ENCODE peak calls at places on chromosomes 11 and 22, in ten cellular contexts. F is mammary epithelial cell; Z is tibial artery; M is WERI-Rb-1; J is dorsolateral prefrontal cortex; D is CD4-positive, alpha-beta T cell; H is H9; L is AG04450; Q is HFFc6; E is MCF 10A. V is an unnamed sample.

GRCh38 chr22:50274311-50274710 is 4.1 kb upstream of the MAPK11 start:
- DNase-seq in Z (no peak), D (peak), H (no peak), E (peak), J (no peak), M (peak), L (no peak), F (no peak), Q (peak), V (peak)

GRCh38 chr11:28461846-28462245 is 353.7 kb downstream of the METTL15 start:
- DNase-seq in D (no peak), M (no peak), H (no peak), L (no peak), Z (no peak), F (no peak), Q (no peak), E (peak), J (no peak), V (no peak)

GRCh38 chr11:66981976-66982578 is 7.0 kb downstream of the C11orf86 start:
- DNase-seq in F (peak), Z (peak), M (peak), Q (peak), E (peak), L (peak), J (peak), H (no peak), D (no peak), V (peak)

GRCh38 chr22:36413022-36413770 is 25.4 kb upstream of the MYH9 start:
- DNase-seq in H (no peak), M (no peak), Z (no peak), D (no peak), Q (peak), F (no peak), J (no peak), L (no peak), E (peak), V (no peak)

GRCh38 chr11:85947431-85948272 is 92.5 kb downstream of the CCDC83 start:
- DNase-seq in Q (peak), Z (no peak), M (no peak), H (no peak), D (no peak), L (peak), E (peak), J (no peak), F (peak), V (peak)

GRCh38 chr22:26748845-26749244 is 91.5 kb downstream of the MIAT start:
- DNase-seq in L (no peak), Q (no peak), Z (no peak), M (no peak), E (no peak), H (no peak), D (no peak), J (no peak), F (no peak), V (no peak)

GRCh38 chr11:114257621-114258558 is 38.3 kb upstream of the NNMT start:
- DNase-seq in D (no peak), L (no peak), J (peak), E (no peak), F (no peak), Z (peak), Q (no peak), M (peak), H (peak), V (no peak)

GRCh38 chr22:40400173-40400572 is 29.8 kb downstream of the SGSM3 start:
- DNase-seq in J (no peak), H (no peak), F (no peak), E (no peak), Q (no peak), Z (no peak), L (no peak), D (peak), M (no peak), V (no peak)

GRCh38 chr11:14118047-14118446 is 155.5 kb downstream of the SPON1 start:
- DNase-seq in D (no peak), L (no peak), H (no peak), Q (no peak), E (no peak), F (no peak), J (no peak), M (no peak), Z (no peak), V (no peak)

GRCh38 chr11:12224537-12224893 is 114.1 kb downstream of the MICAL2 start:
- DNase-seq in J (no peak), M (no peak), L (peak), H (no peak), Q (no peak), F (peak), E (peak), D (peak), Z (peak), V (no peak)

GRCh38 chr11:75577198-75577597 is 15.1 kb downstream of the SERPINH1 start:
- DNase-seq in H (peak), L (no peak), E (peak), Z (no peak), Q (peak), D (peak), F (no peak), J (no peak), M (peak), V (peak)

GRCh38 chr11:75578977-75579376 is 16.9 kb downstream of the SERPINH1 start:
- DNase-seq in F (no peak), Z (no peak), D (no peak), J (no peak), L (no peak), H (no peak), Q (peak), E (no peak), M (no peak), V (no peak)

GRCh38 chr11:75576445-75577049 is 14.5 kb downstream of the SERPINH1 start:
- DNase-seq in Z (peak), Q (peak), D (no peak), L (no peak), F (no peak), E (no peak), M (no peak), H (peak), J (no peak), V (peak)

GRCh38 chr11:75574698-75575265 is 12.7 kb downstream of the SERPINH1 start:
- DNase-seq in L (no peak), M (no peak), J (no peak), Z (no peak), H (peak), Q (no peak), E (no peak), F (no peak), D (no peak), V (no peak)

DNA sequence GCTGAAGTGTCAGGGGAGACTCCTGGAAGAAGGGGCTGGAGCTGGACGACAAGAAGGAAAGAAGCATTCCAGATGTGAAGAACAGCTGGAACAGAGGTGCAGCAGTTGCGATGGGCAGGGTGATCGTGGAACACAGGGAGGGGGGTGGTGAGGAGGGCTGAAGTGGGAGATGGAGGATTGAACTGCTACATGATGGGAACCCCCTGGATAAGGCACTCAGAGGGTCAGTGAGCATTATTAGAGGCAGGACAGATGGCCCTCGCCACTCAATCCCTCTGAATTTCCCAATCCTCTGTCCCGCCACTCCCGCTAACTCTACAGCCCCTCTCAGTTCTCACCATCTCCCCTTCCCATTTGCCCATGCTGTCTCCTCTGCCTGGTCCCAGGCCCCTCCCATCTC is 14.0 kb downstream of the SERPINH1 start:
- DNase-seq in H (no peak), F (no peak), D (no peak), Q (no peak), L (no peak), E (no peak), M (no peak), J (no peak), Z (no peak), V (no peak)
- TF ChIP-seq CTCF in H (no peak), F (no peak), D (no peak), Q (no peak), L (no peak), E (no peak), M (no peak), J (no peak), Z (no peak), V (no peak)

GRCh38 chr11:9697766-9698165 is 33.9 kb downstream of the SWAP70 start:
- DNase-seq in F (no peak), D (no peak), E (no peak), Z (no peak), J (no peak), L (no peak), H (no peak), Q (no peak), M (no peak), V (no peak)

GRCh38 chr11:9691865-9692264 is 28.0 kb downstream of the SWAP70 start:
- DNase-seq in E (peak), M (no peak), H (no peak), Q (peak), F (peak), Z (no peak), J (no peak), D (no peak), L (no peak), V (no peak)

GRCh38 chr11:9692696-9693095 is 28.8 kb downstream of the SWAP70 start:
- DNase-seq in L (no peak), M (no peak), J (no peak), Z (no peak), D (no peak), E (no peak), F (no peak), H (no peak), Q (no peak), V (no peak)

GRCh38 chr11:9689721-9690120 is 25.8 kb downstream of the SWAP70 start:
- DNase-seq in L (no peak), Z (no peak), E (peak), H (no peak), D (no peak), Q (no peak), F (no peak), J (no peak), M (no peak), V (no peak)

GRCh38 chr11:9693801-9694553 is 30.1 kb downstream of the SWAP70 start:
- DNase-seq in E (no peak), M (no peak), J (no peak), F (peak), Q (no peak), H (no peak), L (no peak), Z (no peak), D (no peak), V (no peak)
- TF ChIP-seq CTCF in E (no peak), M (no peak), J (no peak), F (peak), Q (peak), H (peak), L (no peak), Z (no peak), D (no peak), V (no peak)

DNA sequence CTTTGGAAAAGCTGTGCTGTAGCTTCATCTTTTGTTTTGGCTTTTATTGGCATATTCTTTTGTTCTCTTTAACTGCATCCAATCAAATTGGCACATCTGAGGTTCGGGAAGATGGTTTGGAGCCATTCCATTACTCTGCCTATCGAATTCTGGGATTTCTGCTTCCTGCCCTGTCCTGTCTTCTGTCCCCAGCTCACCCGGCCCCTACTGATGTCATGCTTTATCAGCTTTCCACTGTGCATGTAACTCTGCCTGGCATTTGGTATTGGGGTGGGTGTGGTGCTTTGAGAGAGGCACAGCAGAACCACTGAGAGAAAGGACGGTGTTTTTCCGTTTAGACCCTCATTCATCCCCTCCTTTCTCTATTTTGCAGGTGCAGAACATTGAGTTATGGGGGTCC is 80.4 kb downstream of the ADAMTS15 start:
- DNase-seq in L (no peak), J (no peak), Z (no peak), M (no peak), H (no peak), D (no peak), Q (no peak), E (no peak), F (no peak), V (no peak)
- TF ChIP-seq CTCF in L (no peak), J (no peak), Z (no peak), M (no peak), H (no peak), D (no peak), Q (no peak), E (no peak), F (no peak), V (no peak)

GRCh38 chr11:612201-612960 is 3.4 kb downstream of the IRF7 start:
- DNase-seq in H (peak), J (no peak), M (peak), Q (no peak), F (no peak), E (peak), L (no peak), Z (no peak), D (no peak), V (peak)
- TF ChIP-seq CTCF in H (peak), J (no peak), M (peak), Q (peak), F (peak), E (peak), L (peak), Z (no peak), D (no peak), V (no peak)

DNA sequence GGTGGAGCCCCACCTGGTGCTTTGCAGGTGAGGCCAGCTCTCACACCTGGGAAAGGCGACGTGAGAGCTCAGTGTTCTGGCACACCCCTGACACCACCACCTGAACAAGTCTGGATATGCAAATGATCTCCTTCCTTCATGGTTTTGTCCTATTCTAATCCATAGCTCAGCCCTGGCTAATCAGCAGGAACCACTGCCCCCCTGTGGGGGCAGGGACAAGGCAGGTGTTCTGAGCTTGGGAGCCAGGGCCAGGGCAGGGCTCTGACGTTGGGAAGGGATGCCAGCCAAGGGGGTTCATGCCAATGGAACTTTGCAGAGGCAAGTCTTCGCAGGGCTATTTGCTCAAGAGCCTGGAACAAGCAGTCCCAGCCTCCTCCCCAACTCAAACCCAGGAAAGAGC is 144.2 kb downstream of the TRIM29 start:
- DNase-seq in E (peak), D (no peak), H (no peak), J (no peak), L (no peak), M (peak), Z (no peak), Q (no peak), F (peak), V (no peak)
- TF ChIP-seq CTCF in E (no peak), D (no peak), H (peak), J (no peak), L (no peak), M (peak), Z (no peak), Q (no peak), F (peak), V (no peak)

GRCh38 chr11:1947592-1948237 is 583 bp downstream of the MRPL23 start:
- DNase-seq in J (no peak), F (no peak), D (no peak), Z (no peak), Q (no peak), L (no peak), H (no peak), M (no peak), E (no peak), V (no peak)
- TF ChIP-seq CTCF in J (no peak), F (no peak), D (no peak), Z (no peak), Q (no peak), L (no peak), H (no peak), M (no peak), E (no peak), V (no peak)

GRCh38 chr11:116513894-116514293 is 258.9 kb downstream of the BUD13 start:
- DNase-seq in H (peak), Z (peak), D (no peak), F (no peak), J (no peak), L (no peak), M (peak), E (peak), Q (peak), V (peak)
- TF ChIP-seq CTCF in H (peak), Z (no peak), D (no peak), F (peak), J (no peak), L (peak), M (peak), E (peak), Q (peak), V (no peak)

GRCh38 chr11:64317961-64318693 is at the start of gene PRDX5:
- DNase-seq in Q (peak), L (peak), D (peak), F (peak), H (peak), E (peak), M (peak), J (peak), Z (peak), V (peak)
- TF ChIP-seq CTCF in Q (peak), L (peak), D (peak), F (peak), H (peak), E (no peak), M (peak), J (peak), Z (peak), V (no peak)

GRCh38 chr11:94325681-94326080 is 21.3 kb downstream of the IZUMO1R start:
- DNase-seq in M (peak), Z (no peak), F (peak), D (peak), Q (peak), L (no peak), E (peak), J (no peak), H (peak), V (peak)
- TF ChIP-seq CTCF in M (peak), Z (no peak), F (peak), D (peak), Q (peak), L (peak), E (peak), J (no peak), H (peak), V (peak)

GRCh38 chr11:126992804-126993111 is 7.8 kb downstream of the KIRREL3 start:
- DNase-seq in Z (no peak), Q (peak), L (peak), F (peak), E (no peak), M (no peak), D (no peak), J (no peak), H (no peak), V (no peak)

GRCh38 chr11:126991596-126991995 is 9.0 kb downstream of the KIRREL3 start:
- DNase-seq in H (no peak), D (no peak), F (peak), E (no peak), M (no peak), L (no peak), Q (peak), Z (no peak), J (no peak), V (no peak)

GRCh38 chr11:126992065-126992803 is 8.3 kb downstream of the KIRREL3 start:
- DNase-seq in H (no peak), D (no peak), F (peak), Q (peak), J (no peak), M (no peak), E (peak), L (peak), Z (no peak), V (no peak)

GRCh38 chr11:126989942-126990715 is 10.4 kb downstream of the KIRREL3 start:
- DNase-seq in F (peak), Q (peak), H (peak), Z (peak), M (peak), L (peak), E (peak), D (peak), J (peak), V (peak)

DNA sequence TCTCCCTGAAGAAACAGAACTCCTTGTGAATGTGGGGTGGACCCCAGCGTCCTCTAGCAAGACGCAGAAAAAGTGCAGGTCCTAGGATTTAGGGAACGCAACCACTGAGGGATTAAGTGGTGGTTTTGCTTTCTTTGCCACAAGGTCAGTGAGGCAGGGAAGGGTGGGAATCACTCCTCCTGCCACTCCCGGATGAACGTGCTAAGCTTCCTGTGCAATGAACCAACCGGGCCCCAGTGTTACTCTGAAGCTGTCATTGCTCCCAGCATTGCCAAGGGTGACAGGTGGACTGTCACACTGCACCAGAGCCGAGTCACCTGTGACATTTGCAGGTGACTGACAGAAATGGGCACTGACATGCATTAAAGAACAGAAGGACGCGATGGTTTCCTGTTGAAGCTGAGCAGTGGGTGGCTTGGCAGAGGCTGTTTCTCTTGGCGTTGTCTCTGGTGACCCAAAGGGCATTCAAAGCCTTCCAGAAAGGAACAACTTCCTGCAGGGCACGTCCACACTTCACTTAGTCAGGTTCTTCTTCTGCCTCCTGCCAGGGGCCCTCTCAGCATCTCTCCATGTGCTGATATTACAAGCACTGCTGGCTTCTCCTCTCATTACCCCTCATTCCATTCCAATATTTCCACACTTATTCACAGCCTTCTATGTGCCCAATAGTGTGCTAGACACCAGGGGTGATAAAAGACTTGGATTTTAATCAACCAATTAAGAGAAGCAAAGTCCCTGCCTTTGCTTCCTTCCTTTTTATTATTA is 9.7 kb downstream of the KIRREL3 start:
- DNase-seq in H (no peak), E (no peak), L (no peak), M (peak), F (no peak), D (no peak), Q (peak), Z (no peak), J (no peak), V (no peak)
- TF ChIP-seq CTCF in H (no peak), E (no peak), L (no peak), M (no peak), F (no peak), D (peak), Q (peak), Z (no peak), J (peak), V (no peak)

V was measured in Calu3.